ENCODE peak calls at places on chromosome X, in nine cellular contexts. M, O, H, B, J, P, Q, W and N are unnamed samples.

GRCh38 chrX:10356979-10357378 is 200.2 kb downstream of the CLCN4 start:
- DNase-seq in J (peak), B (no peak), Q (no peak), M (no peak), P (no peak), H (no peak), W (no peak), O (no peak), N (no peak)

GRCh38 chrX:23826653-23827052 is 43.7 kb downstream of the SAT1 start:
- DNase-seq in P (no peak), W (no peak), M (no peak), B (no peak), J (no peak), H (no peak), Q (no peak), O (no peak), N (no peak)

GRCh38 chrX:132786217-132786616 is 172.2 kb downstream of the HS6ST2 start:
- DNase-seq in J (peak), H (no peak), B (no peak), O (no peak), P (peak), Q (no peak), M (no peak), W (no peak), N (no peak)

GRCh38 chrX:25015486-25016360 is at the start of gene ARX:
- DNase-seq in W (no peak), B (no peak), P (peak), O (peak), J (peak), Q (peak), H (no peak), M (peak), N (peak)

GRCh38 chrX:68705986-68706385 is 58.5 kb downstream of the STARD8 start:
- DNase-seq in W (no peak), H (no peak), B (no peak), J (no peak), P (no peak), Q (no peak), M (no peak), O (no peak), N (no peak)

GRCh38 chrX:24426921-24427746 is 38.0 kb upstream of the PDK3 start:
- DNase-seq in B (no peak), O (no peak), P (no peak), Q (no peak), H (no peak), J (no peak), W (no peak), M (no peak), N (no peak)

GRCh38 chrX:65635824-65636223 is 31.6 kb upstream of the MSN start:
- DNase-seq in W (no peak), M (no peak), J (no peak), O (no peak), Q (no peak), H (no peak), B (no peak), P (no peak), N (no peak)

GRCh38 chrX:2708016-2708415 is 16.9 kb downstream of the CD99 start:
- DNase-seq in O (no peak), B (no peak), M (no peak), J (peak), H (no peak), W (no peak), Q (no peak), P (no peak), N (no peak)

GRCh38 chrX:31483336-31483735 is 411.5 kb upstream of the FTHL17 start:
- DNase-seq in W (no peak), M (no peak), B (peak), P (no peak), J (peak), Q (no peak), H (no peak), O (no peak), N (peak)

GRCh38 chrX:30949554-30949953 is 60.5 kb upstream of the TAB3 start:
- DNase-seq in B (no peak), W (no peak), Q (no peak), M (no peak), P (peak), O (no peak), J (no peak), H (no peak), N (no peak)